ENCODE peak calls at places on chromosomes 5 and 9, in nine cellular contexts. One of them, this sample, is unnamed.

GRCh38 chr5:111830333-111830732 is 73.3 kb upstream of the NREP start:
- DNase-seq in GDM1: no peak
- DNase-seq in stimulated activated CD8-positive, alpha-beta memory T cell treated with anti-CD3 and anti-CD28 coated beads, Interleukin-2, amount 100 ng/mL, for 48 hours: no peak
- DNase-seq in activated T-cell treated with anti-CD3 and anti-CD28 coated beads, Interleukin-2, amount 50 U/mL, for 72 hours: no peak
- DNase-seq in RWPE1: peak
- DNase-seq in anterior cingulate cortex: no peak
- DNase-seq in activated naive CD4-positive, alpha-beta T cell treated with anti-CD3 and anti-CD28 coated beads for 36 hours: no peak
- DNase-seq in AG10803: peak
- DNase-seq in Kasumi-1: no peak
- DNase-seq in this sample: no peak

GRCh38 chr9:86181379-86182315 is 77.8 kb downstream of the C9orf153 start:
- DNase-seq in GDM1: no peak
- DNase-seq in stimulated activated CD8-positive, alpha-beta memory T cell treated with anti-CD3 and anti-CD28 coated beads, Interleukin-2, amount 100 ng/mL, for 48 hours: no peak
- DNase-seq in activated T-cell treated with anti-CD3 and anti-CD28 coated beads, Interleukin-2, amount 50 U/mL, for 72 hours: no peak
- DNase-seq in RWPE1: peak
- DNase-seq in anterior cingulate cortex: no peak
- DNase-seq in activated naive CD4-positive, alpha-beta T cell treated with anti-CD3 and anti-CD28 coated beads for 36 hours: no peak
- DNase-seq in AG10803: no peak
- DNase-seq in Kasumi-1: no peak
- DNase-seq in this sample: no peak

GRCh38 chr5:160970605-160971191 is 118.7 kb upstream of the ATP10B start:
- DNase-seq in GDM1: no peak
- DNase-seq in stimulated activated CD8-positive, alpha-beta memory T cell treated with anti-CD3 and anti-CD28 coated beads, Interleukin-2, amount 100 ng/mL, for 48 hours: no peak
- DNase-seq in activated T-cell treated with anti-CD3 and anti-CD28 coated beads, Interleukin-2, amount 50 U/mL, for 72 hours: no peak
- DNase-seq in RWPE1: no peak
- DNase-seq in anterior cingulate cortex: no peak
- DNase-seq in activated naive CD4-positive, alpha-beta T cell treated with anti-CD3 and anti-CD28 coated beads for 36 hours: no peak
- DNase-seq in AG10803: no peak
- DNase-seq in Kasumi-1: no peak
- DNase-seq in this sample: no peak

GRCh38 chr5:125311743-125312142 is 565.3 kb upstream of the ZNF608 start:
- DNase-seq in GDM1: no peak
- DNase-seq in stimulated activated CD8-positive, alpha-beta memory T cell treated with anti-CD3 and anti-CD28 coated beads, Interleukin-2, amount 100 ng/mL, for 48 hours: no peak
- DNase-seq in activated T-cell treated with anti-CD3 and anti-CD28 coated beads, Interleukin-2, amount 50 U/mL, for 72 hours: no peak
- DNase-seq in RWPE1: peak
- DNase-seq in anterior cingulate cortex: no peak
- DNase-seq in activated naive CD4-positive, alpha-beta T cell treated with anti-CD3 and anti-CD28 coated beads for 36 hours: no peak
- DNase-seq in AG10803: peak
- DNase-seq in Kasumi-1: no peak
- DNase-seq in this sample: no peak

GRCh38 chr9:83219154-83219923 is 156.4 kb upstream of the RASEF start:
- DNase-seq in GDM1: peak
- DNase-seq in stimulated activated CD8-positive, alpha-beta memory T cell treated with anti-CD3 and anti-CD28 coated beads, Interleukin-2, amount 100 ng/mL, for 48 hours: no peak
- DNase-seq in activated T-cell treated with anti-CD3 and anti-CD28 coated beads, Interleukin-2, amount 50 U/mL, for 72 hours: peak
- DNase-seq in RWPE1: peak
- DNase-seq in anterior cingulate cortex: peak
- DNase-seq in activated naive CD4-positive, alpha-beta T cell treated with anti-CD3 and anti-CD28 coated beads for 36 hours: no peak
- DNase-seq in AG10803: peak
- DNase-seq in Kasumi-1: peak
- DNase-seq in this sample: peak

GRCh38 chr5:78627175-78627574 is 21.4 kb downstream of the LHFPL2 start:
- DNase-seq in GDM1: no peak
- DNase-seq in stimulated activated CD8-positive, alpha-beta memory T cell treated with anti-CD3 and anti-CD28 coated beads, Interleukin-2, amount 100 ng/mL, for 48 hours: no peak
- DNase-seq in activated T-cell treated with anti-CD3 and anti-CD28 coated beads, Interleukin-2, amount 50 U/mL, for 72 hours: no peak
- DNase-seq in RWPE1: no peak
- DNase-seq in anterior cingulate cortex: no peak
- DNase-seq in activated naive CD4-positive, alpha-beta T cell treated with anti-CD3 and anti-CD28 coated beads for 36 hours: no peak
- DNase-seq in AG10803: peak
- DNase-seq in Kasumi-1: peak
- DNase-seq in this sample: no peak

GRCh38 chr5:34474573-34475021 is 181.5 kb upstream of the RAI14 start:
- DNase-seq in GDM1: no peak
- DNase-seq in stimulated activated CD8-positive, alpha-beta memory T cell treated with anti-CD3 and anti-CD28 coated beads, Interleukin-2, amount 100 ng/mL, for 48 hours: no peak
- DNase-seq in activated T-cell treated with anti-CD3 and anti-CD28 coated beads, Interleukin-2, amount 50 U/mL, for 72 hours: peak
- DNase-seq in RWPE1: peak
- DNase-seq in anterior cingulate cortex: no peak
- DNase-seq in activated naive CD4-positive, alpha-beta T cell treated with anti-CD3 and anti-CD28 coated beads for 36 hours: peak
- DNase-seq in AG10803: peak
- DNase-seq in Kasumi-1: peak
- DNase-seq in this sample: no peak

GRCh38 chr5:180173875-180174586 is 35.0 kb downstream of the RASGEF1C start:
- DNase-seq in GDM1: no peak
- DNase-seq in stimulated activated CD8-positive, alpha-beta memory T cell treated with anti-CD3 and anti-CD28 coated beads, Interleukin-2, amount 100 ng/mL, for 48 hours: no peak
- DNase-seq in activated T-cell treated with anti-CD3 and anti-CD28 coated beads, Interleukin-2, amount 50 U/mL, for 72 hours: no peak
- DNase-seq in RWPE1: no peak
- DNase-seq in anterior cingulate cortex: no peak
- DNase-seq in activated naive CD4-positive, alpha-beta T cell treated with anti-CD3 and anti-CD28 coated beads for 36 hours: no peak
- DNase-seq in AG10803: no peak
- DNase-seq in Kasumi-1: no peak
- DNase-seq in this sample: no peak

GRCh38 chr5:52799358-52799982 is 11.8 kb downstream of the ITGA1 start:
- DNase-seq in GDM1: no peak
- DNase-seq in stimulated activated CD8-positive, alpha-beta memory T cell treated with anti-CD3 and anti-CD28 coated beads, Interleukin-2, amount 100 ng/mL, for 48 hours: no peak
- DNase-seq in activated T-cell treated with anti-CD3 and anti-CD28 coated beads, Interleukin-2, amount 50 U/mL, for 72 hours: no peak
- DNase-seq in RWPE1: peak
- DNase-seq in anterior cingulate cortex: no peak
- DNase-seq in activated naive CD4-positive, alpha-beta T cell treated with anti-CD3 and anti-CD28 coated beads for 36 hours: peak
- DNase-seq in AG10803: peak
- DNase-seq in Kasumi-1: no peak
- DNase-seq in this sample: no peak

GRCh38 chr5:36882250-36882649 is 5.7 kb downstream of the NIPBL start:
- DNase-seq in GDM1: no peak
- DNase-seq in stimulated activated CD8-positive, alpha-beta memory T cell treated with anti-CD3 and anti-CD28 coated beads, Interleukin-2, amount 100 ng/mL, for 48 hours: no peak
- DNase-seq in activated T-cell treated with anti-CD3 and anti-CD28 coated beads, Interleukin-2, amount 50 U/mL, for 72 hours: no peak
- DNase-seq in RWPE1: no peak
- DNase-seq in anterior cingulate cortex: no peak
- DNase-seq in activated naive CD4-positive, alpha-beta T cell treated with anti-CD3 and anti-CD28 coated beads for 36 hours: no peak
- DNase-seq in AG10803: no peak
- DNase-seq in Kasumi-1: no peak
- DNase-seq in this sample: no peak

GRCh38 chr9:3908731-3909130 is 382.9 kb upstream of the RFX3 start:
- DNase-seq in GDM1: no peak
- DNase-seq in stimulated activated CD8-positive, alpha-beta memory T cell treated with anti-CD3 and anti-CD28 coated beads, Interleukin-2, amount 100 ng/mL, for 48 hours: no peak
- DNase-seq in activated T-cell treated with anti-CD3 and anti-CD28 coated beads, Interleukin-2, amount 50 U/mL, for 72 hours: no peak
- DNase-seq in RWPE1: no peak
- DNase-seq in anterior cingulate cortex: no peak
- DNase-seq in activated naive CD4-positive, alpha-beta T cell treated with anti-CD3 and anti-CD28 coated beads for 36 hours: no peak
- DNase-seq in AG10803: peak
- DNase-seq in Kasumi-1: no peak
- DNase-seq in this sample: no peak

GRCh38 chr9:94918038-94918753 is 191.7 kb downstream of the AOPEP start:
- DNase-seq in GDM1: peak
- DNase-seq in stimulated activated CD8-positive, alpha-beta memory T cell treated with anti-CD3 and anti-CD28 coated beads, Interleukin-2, amount 100 ng/mL, for 48 hours: no peak
- DNase-seq in activated T-cell treated with anti-CD3 and anti-CD28 coated beads, Interleukin-2, amount 50 U/mL, for 72 hours: no peak
- DNase-seq in RWPE1: no peak
- DNase-seq in anterior cingulate cortex: no peak
- DNase-seq in activated naive CD4-positive, alpha-beta T cell treated with anti-CD3 and anti-CD28 coated beads for 36 hours: no peak
- DNase-seq in AG10803: no peak
- DNase-seq in Kasumi-1: no peak
- DNase-seq in this sample: no peak

GRCh38 chr9:81492710-81493447 is 196.5 kb downstream of the TLE1 start:
- DNase-seq in GDM1: no peak
- DNase-seq in stimulated activated CD8-positive, alpha-beta memory T cell treated with anti-CD3 and anti-CD28 coated beads, Interleukin-2, amount 100 ng/mL, for 48 hours: no peak
- DNase-seq in activated T-cell treated with anti-CD3 and anti-CD28 coated beads, Interleukin-2, amount 50 U/mL, for 72 hours: no peak
- DNase-seq in RWPE1: peak
- DNase-seq in anterior cingulate cortex: no peak
- DNase-seq in activated naive CD4-positive, alpha-beta T cell treated with anti-CD3 and anti-CD28 coated beads for 36 hours: no peak
- DNase-seq in AG10803: peak
- DNase-seq in Kasumi-1: no peak
- DNase-seq in this sample: peak

GRCh38 chr9:71076096-71076495 is 45.3 kb downstream of the TRPM3 start:
- DNase-seq in GDM1: no peak
- DNase-seq in stimulated activated CD8-positive, alpha-beta memory T cell treated with anti-CD3 and anti-CD28 coated beads, Interleukin-2, amount 100 ng/mL, for 48 hours: no peak
- DNase-seq in activated T-cell treated with anti-CD3 and anti-CD28 coated beads, Interleukin-2, amount 50 U/mL, for 72 hours: no peak
- DNase-seq in RWPE1: no peak
- DNase-seq in anterior cingulate cortex: no peak
- DNase-seq in activated naive CD4-positive, alpha-beta T cell treated with anti-CD3 and anti-CD28 coated beads for 36 hours: no peak
- DNase-seq in AG10803: no peak
- DNase-seq in Kasumi-1: no peak
- DNase-seq in this sample: no peak

GRCh38 chr5:139670369-139671095 is 22.4 kb downstream of the CXXC5 start:
- DNase-seq in GDM1: peak
- DNase-seq in stimulated activated CD8-positive, alpha-beta memory T cell treated with anti-CD3 and anti-CD28 coated beads, Interleukin-2, amount 100 ng/mL, for 48 hours: no peak
- DNase-seq in activated T-cell treated with anti-CD3 and anti-CD28 coated beads, Interleukin-2, amount 50 U/mL, for 72 hours: peak
- DNase-seq in RWPE1: no peak
- DNase-seq in anterior cingulate cortex: no peak
- DNase-seq in activated naive CD4-positive, alpha-beta T cell treated with anti-CD3 and anti-CD28 coated beads for 36 hours: peak
- DNase-seq in AG10803: no peak
- DNase-seq in Kasumi-1: peak
- DNase-seq in this sample: peak

GRCh38 chr5:81007637-81008027 is 47.5 kb downstream of the RASGRF2 start:
- DNase-seq in GDM1: no peak
- DNase-seq in stimulated activated CD8-positive, alpha-beta memory T cell treated with anti-CD3 and anti-CD28 coated beads, Interleukin-2, amount 100 ng/mL, for 48 hours: no peak
- DNase-seq in activated T-cell treated with anti-CD3 and anti-CD28 coated beads, Interleukin-2, amount 50 U/mL, for 72 hours: peak
- DNase-seq in RWPE1: no peak
- DNase-seq in anterior cingulate cortex: no peak
- DNase-seq in activated naive CD4-positive, alpha-beta T cell treated with anti-CD3 and anti-CD28 coated beads for 36 hours: peak
- DNase-seq in AG10803: no peak
- DNase-seq in Kasumi-1: no peak
- DNase-seq in this sample: no peak

GRCh38 chr5:135973323-135974018 is 18.7 kb upstream of the LECT2 start:
- DNase-seq in GDM1: no peak
- DNase-seq in stimulated activated CD8-positive, alpha-beta memory T cell treated with anti-CD3 and anti-CD28 coated beads, Interleukin-2, amount 100 ng/mL, for 48 hours: no peak
- DNase-seq in activated T-cell treated with anti-CD3 and anti-CD28 coated beads, Interleukin-2, amount 50 U/mL, for 72 hours: no peak
- DNase-seq in RWPE1: peak
- DNase-seq in anterior cingulate cortex: no peak
- DNase-seq in activated naive CD4-positive, alpha-beta T cell treated with anti-CD3 and anti-CD28 coated beads for 36 hours: no peak
- DNase-seq in AG10803: peak
- DNase-seq in Kasumi-1: no peak
- DNase-seq in this sample: peak

GRCh38 chr5:154800582-154800981 is 45.4 kb downstream of the LARP1 start:
- DNase-seq in GDM1: no peak
- DNase-seq in stimulated activated CD8-positive, alpha-beta memory T cell treated with anti-CD3 and anti-CD28 coated beads, Interleukin-2, amount 100 ng/mL, for 48 hours: no peak
- DNase-seq in activated T-cell treated with anti-CD3 and anti-CD28 coated beads, Interleukin-2, amount 50 U/mL, for 72 hours: no peak
- DNase-seq in RWPE1: no peak
- DNase-seq in anterior cingulate cortex: no peak
- DNase-seq in activated naive CD4-positive, alpha-beta T cell treated with anti-CD3 and anti-CD28 coated beads for 36 hours: no peak
- DNase-seq in AG10803: no peak
- DNase-seq in Kasumi-1: no peak
- DNase-seq in this sample: no peak

GRCh38 chr9:6925841-6926240 is 168.1 kb downstream of the KDM4C start:
- DNase-seq in GDM1: no peak
- DNase-seq in stimulated activated CD8-positive, alpha-beta memory T cell treated with anti-CD3 and anti-CD28 coated beads, Interleukin-2, amount 100 ng/mL, for 48 hours: no peak
- DNase-seq in activated T-cell treated with anti-CD3 and anti-CD28 coated beads, Interleukin-2, amount 50 U/mL, for 72 hours: no peak
- DNase-seq in RWPE1: no peak
- DNase-seq in anterior cingulate cortex: no peak
- DNase-seq in activated naive CD4-positive, alpha-beta T cell treated with anti-CD3 and anti-CD28 coated beads for 36 hours: no peak
- DNase-seq in AG10803: no peak
- DNase-seq in Kasumi-1: no peak
- DNase-seq in this sample: no peak

GRCh38 chr9:124660341-124660801 is 110.7 kb downstream of the NR6A1 start:
- DNase-seq in GDM1: peak
- DNase-seq in stimulated activated CD8-positive, alpha-beta memory T cell treated with anti-CD3 and anti-CD28 coated beads, Interleukin-2, amount 100 ng/mL, for 48 hours: no peak
- DNase-seq in activated T-cell treated with anti-CD3 and anti-CD28 coated beads, Interleukin-2, amount 50 U/mL, for 72 hours: no peak
- DNase-seq in RWPE1: peak
- DNase-seq in anterior cingulate cortex: peak
- DNase-seq in activated naive CD4-positive, alpha-beta T cell treated with anti-CD3 and anti-CD28 coated beads for 36 hours: peak
- DNase-seq in AG10803: peak
- DNase-seq in Kasumi-1: peak
- DNase-seq in this sample: no peak

GRCh38 chr9:129206401-129206800 is 28.3 kb upstream of the IER5L start:
- DNase-seq in GDM1: no peak
- DNase-seq in stimulated activated CD8-positive, alpha-beta memory T cell treated with anti-CD3 and anti-CD28 coated beads, Interleukin-2, amount 100 ng/mL, for 48 hours: no peak
- DNase-seq in activated T-cell treated with anti-CD3 and anti-CD28 coated beads, Interleukin-2, amount 50 U/mL, for 72 hours: no peak
- DNase-seq in RWPE1: no peak
- DNase-seq in anterior cingulate cortex: no peak
- DNase-seq in activated naive CD4-positive, alpha-beta T cell treated with anti-CD3 and anti-CD28 coated beads for 36 hours: no peak
- DNase-seq in AG10803: no peak
- DNase-seq in Kasumi-1: no peak
- DNase-seq in this sample: no peak